ENCODE peak calls at places on chromosome 7, in eight cellular contexts. One of them, this sample, is unnamed.

GRCh38 chr7:952548-953441 is 1.7 kb downstream of the ADAP1 start:
- DNase-seq in GM10248: no peak
- DNase-seq in psoas muscle: no peak
- DNase-seq in AG09319: no peak
- DNase-seq in H1: no peak
- DNase-seq in Peyer's patch: peak; percentile 53
- DNase-seq in Calu3: no peak
- DNase-seq in AG09309: no peak
- DNase-seq in this sample: no peak

GRCh38 chr7:136709876-136710275 is 158.6 kb upstream of the CHRM2 start:
- DNase-seq in GM10248: no peak
- DNase-seq in psoas muscle: no peak
- DNase-seq in AG09319: no peak
- DNase-seq in H1: no peak
- DNase-seq in Peyer's patch: no peak
- DNase-seq in Calu3: no peak
- DNase-seq in AG09309: no peak
- DNase-seq in this sample: no peak

GRCh38 chr7:117302396-117302795 is 20.5 kb downstream of the WNT2 start:
- DNase-seq in GM10248: no peak
- DNase-seq in psoas muscle: no peak
- DNase-seq in AG09319: no peak
- DNase-seq in H1: no peak
- DNase-seq in Peyer's patch: no peak
- DNase-seq in Calu3: no peak
- DNase-seq in AG09309: no peak
- DNase-seq in this sample: no peak

GRCh38 chr7:48289661-48290060 is 118.4 kb downstream of the ABCA13 start:
- DNase-seq in GM10248: no peak
- DNase-seq in psoas muscle: no peak
- DNase-seq in AG09319: no peak
- DNase-seq in H1: no peak
- DNase-seq in Peyer's patch: no peak
- DNase-seq in Calu3: no peak
- DNase-seq in AG09309: no peak
- DNase-seq in this sample: no peak

GRCh38 chr7:69722836-69723235 is 124.6 kb downstream of the AUTS2 start:
- DNase-seq in GM10248: no peak
- DNase-seq in psoas muscle: no peak
- DNase-seq in AG09319: no peak
- DNase-seq in H1: no peak
- DNase-seq in Peyer's patch: no peak
- DNase-seq in Calu3: no peak
- DNase-seq in AG09309: no peak
- DNase-seq in this sample: no peak

GRCh38 chr7:17674956-17675300 is 265.4 kb downstream of the SNX13 start:
- DNase-seq in GM10248: no peak
- DNase-seq in psoas muscle: no peak
- DNase-seq in AG09319: no peak
- DNase-seq in H1: no peak
- DNase-seq in Peyer's patch: no peak
- DNase-seq in Calu3: no peak
- DNase-seq in AG09309: no peak
- DNase-seq in this sample: no peak

GRCh38 chr7:149414745-149415390 is 46.0 kb downstream of the ZNF777 start:
- DNase-seq in GM10248: no peak
- DNase-seq in psoas muscle: peak; percentile 60
- DNase-seq in AG09319: peak; percentile 27
- DNase-seq in H1: peak; percentile 94
- DNase-seq in Peyer's patch: no peak
- DNase-seq in Calu3: no peak
- DNase-seq in AG09309: no peak
- DNase-seq in this sample: no peak

GRCh38 chr7:35714407-35714806 is 19.5 kb upstream of the HERPUD2 start:
- DNase-seq in GM10248: no peak
- DNase-seq in psoas muscle: no peak
- DNase-seq in AG09319: no peak
- DNase-seq in H1: no peak
- DNase-seq in Peyer's patch: no peak
- DNase-seq in Calu3: no peak
- DNase-seq in AG09309: no peak
- DNase-seq in this sample: no peak

GRCh38 chr7:84191842-84192241 is 2.7 kb downstream of the SEMA3A start:
- DNase-seq in GM10248: no peak
- DNase-seq in psoas muscle: no peak
- DNase-seq in AG09319: no peak
- DNase-seq in H1: no peak
- DNase-seq in Peyer's patch: no peak
- DNase-seq in Calu3: no peak
- DNase-seq in AG09309: no peak
- DNase-seq in this sample: no peak

GRCh38 chr7:36157506-36158320 is 4.7 kb downstream of the EEPD1 start:
- DNase-seq in GM10248: no peak
- DNase-seq in psoas muscle: no peak
- DNase-seq in AG09319: no peak
- DNase-seq in H1: no peak
- DNase-seq in Peyer's patch: no peak
- DNase-seq in Calu3: no peak
- DNase-seq in AG09309: no peak
- DNase-seq in this sample: no peak

GRCh38 chr7:39754326-39755120 is 131.2 kb downstream of the RALA start:
- DNase-seq in GM10248: no peak
- DNase-seq in psoas muscle: no peak
- DNase-seq in AG09319: no peak
- DNase-seq in H1: no peak
- DNase-seq in Peyer's patch: no peak
- DNase-seq in Calu3: no peak
- DNase-seq in AG09309: no peak
- DNase-seq in this sample: no peak

GRCh38 chr7:94336009-94336408 is 58.7 kb upstream of the COL1A2 start:
- DNase-seq in GM10248: no peak
- DNase-seq in psoas muscle: no peak
- DNase-seq in AG09319: no peak
- DNase-seq in H1: no peak
- DNase-seq in Peyer's patch: no peak
- DNase-seq in Calu3: no peak
- DNase-seq in AG09309: no peak
- DNase-seq in this sample: no peak

GRCh38 chr7:12770227-12770975 is 83.0 kb downstream of the ARL4A start:
- DNase-seq in GM10248: no peak
- DNase-seq in psoas muscle: no peak
- DNase-seq in AG09319: no peak
- DNase-seq in H1: no peak
- DNase-seq in Peyer's patch: no peak
- DNase-seq in Calu3: no peak
- DNase-seq in AG09309: no peak
- DNase-seq in this sample: no peak

GRCh38 chr7:47779341-47779771 is 168.9 kb downstream of the PKD1L1 start:
- DNase-seq in GM10248: no peak
- DNase-seq in psoas muscle: no peak
- DNase-seq in AG09319: no peak
- DNase-seq in H1: no peak
- DNase-seq in Peyer's patch: no peak
- DNase-seq in Calu3: no peak
- DNase-seq in AG09309: no peak
- DNase-seq in this sample: no peak

GRCh38 chr7:12490105-12490688 is 80.3 kb upstream of the SCIN start:
- DNase-seq in GM10248: no peak
- DNase-seq in psoas muscle: no peak
- DNase-seq in AG09319: no peak
- DNase-seq in H1: no peak
- DNase-seq in Peyer's patch: no peak
- DNase-seq in Calu3: no peak
- DNase-seq in AG09309: no peak
- DNase-seq in this sample: no peak

GRCh38 chr7:128106840-128107239 is 75.6 kb upstream of the LRRC4 start:
- DNase-seq in GM10248: no peak
- DNase-seq in psoas muscle: no peak
- DNase-seq in AG09319: no peak
- DNase-seq in H1: no peak
- DNase-seq in Peyer's patch: no peak
- DNase-seq in Calu3: no peak
- DNase-seq in AG09309: no peak
- DNase-seq in this sample: no peak

GRCh38 chr7:42445691-42446090 is 208.7 kb upstream of the GLI3 start:
- DNase-seq in GM10248: no peak
- DNase-seq in psoas muscle: no peak
- DNase-seq in AG09319: no peak
- DNase-seq in H1: no peak
- DNase-seq in Peyer's patch: no peak
- DNase-seq in Calu3: no peak
- DNase-seq in AG09309: no peak
- DNase-seq in this sample: no peak

GRCh38 chr7:82335927-82336326 is 107.7 kb downstream of the CACNA2D1 start:
- DNase-seq in GM10248: no peak
- DNase-seq in psoas muscle: no peak
- DNase-seq in AG09319: no peak
- DNase-seq in H1: no peak
- DNase-seq in Peyer's patch: no peak
- DNase-seq in Calu3: no peak
- DNase-seq in AG09309: no peak
- DNase-seq in this sample: no peak

GRCh38 chr7:156578978-156579430 is 61.6 kb upstream of the RNF32 start:
- DNase-seq in GM10248: no peak
- DNase-seq in psoas muscle: no peak
- DNase-seq in AG09319: no peak
- DNase-seq in H1: no peak
- DNase-seq in Peyer's patch: no peak
- DNase-seq in Calu3: no peak
- DNase-seq in AG09309: no peak
- DNase-seq in this sample: no peak

GRCh38 chr7:17144313-17144712 is 154.1 kb upstream of the AHR start:
- DNase-seq in GM10248: no peak
- DNase-seq in psoas muscle: no peak
- DNase-seq in AG09319: no peak
- DNase-seq in H1: no peak
- DNase-seq in Peyer's patch: no peak
- DNase-seq in Calu3: no peak
- DNase-seq in AG09309: no peak
- DNase-seq in this sample: no peak

GRCh38 chr7:43754596-43754995 is 3.9 kb upstream of the BLVRA start:
- DNase-seq in GM10248: no peak
- DNase-seq in psoas muscle: no peak
- DNase-seq in AG09319: no peak
- DNase-seq in H1: no peak
- DNase-seq in Peyer's patch: no peak
- DNase-seq in Calu3: no peak
- DNase-seq in AG09309: no peak
- DNase-seq in this sample: no peak

GRCh38 chr7:79227035-79227434 is 226.4 kb downstream of the MAGI2 start:
- DNase-seq in GM10248: no peak
- DNase-seq in psoas muscle: no peak
- DNase-seq in AG09319: no peak
- DNase-seq in H1: no peak
- DNase-seq in Peyer's patch: no peak
- DNase-seq in Calu3: no peak
- DNase-seq in AG09309: peak; percentile 46
- DNase-seq in this sample: no peak

GRCh38 chr7:73428697-73429005 is 4.9 kb upstream of the FZD9 start:
- DNase-seq in GM10248: no peak
- DNase-seq in psoas muscle: no peak
- DNase-seq in AG09319: no peak
- DNase-seq in H1: no peak
- DNase-seq in Peyer's patch: no peak
- DNase-seq in Calu3: no peak
- DNase-seq in AG09309: no peak
- DNase-seq in this sample: no peak

GRCh38 chr7:151799506-151799905 is 77.4 kb downstream of the PRKAG2 start:
- DNase-seq in GM10248: no peak
- DNase-seq in psoas muscle: no peak
- DNase-seq in AG09319: no peak
- DNase-seq in H1: no peak
- DNase-seq in Peyer's patch: peak; percentile 45
- DNase-seq in Calu3: no peak
- DNase-seq in AG09309: no peak
- DNase-seq in this sample: no peak

GRCh38 chr7:158821173-158822021 is 7.9 kb downstream of the ESYT2 start:
- DNase-seq in GM10248: no peak
- DNase-seq in psoas muscle: peak; percentile 15
- DNase-seq in AG09319: no peak
- DNase-seq in H1: no peak
- DNase-seq in Peyer's patch: no peak
- DNase-seq in Calu3: peak; percentile 34
- DNase-seq in AG09309: peak; percentile 37
- DNase-seq in this sample: no peak

GRCh38 chr7:151346180-151346769 is 4.7 kb downstream of the NUB1 start:
- DNase-seq in GM10248: no peak
- DNase-seq in psoas muscle: no peak
- DNase-seq in AG09319: no peak
- DNase-seq in H1: no peak
- DNase-seq in Peyer's patch: no peak
- DNase-seq in Calu3: peak; percentile 4
- DNase-seq in AG09309: no peak
- DNase-seq in this sample: no peak

GRCh38 chr7:10780400-10780747 is 193.3 kb upstream of the PHF14 start:
- DNase-seq in GM10248: no peak
- DNase-seq in psoas muscle: no peak
- DNase-seq in AG09319: no peak
- DNase-seq in H1: no peak
- DNase-seq in Peyer's patch: no peak
- DNase-seq in Calu3: no peak
- DNase-seq in AG09309: no peak
- DNase-seq in this sample: no peak

GRCh38 chr7:143013473-143013872 is 13.5 kb downstream of the OR9A2 start:
- DNase-seq in GM10248: no peak
- DNase-seq in psoas muscle: no peak
- DNase-seq in AG09319: no peak
- DNase-seq in H1: no peak
- DNase-seq in Peyer's patch: no peak
- DNase-seq in Calu3: no peak
- DNase-seq in AG09309: no peak
- DNase-seq in this sample: no peak
- TF ChIP-seq CTCF in GM10248: no peak
- TF ChIP-seq CTCF in psoas muscle: no peak
- TF ChIP-seq CTCF in AG09319: no peak
- TF ChIP-seq CTCF in H1: no peak
- TF ChIP-seq CTCF in Peyer's patch: no peak
- TF ChIP-seq CTCF in Calu3: no peak
- TF ChIP-seq CTCF in AG09309: no peak
- TF ChIP-seq CTCF in this sample: no peak

GRCh38 chr7:103958284-103958818 is 31.1 kb downstream of the RELN start:
- DNase-seq in GM10248: no peak
- DNase-seq in psoas muscle: no peak
- DNase-seq in AG09319: no peak
- DNase-seq in H1: no peak
- DNase-seq in Peyer's patch: no peak
- DNase-seq in Calu3: no peak
- DNase-seq in AG09309: no peak
- DNase-seq in this sample: no peak
- TF ChIP-seq CTCF in GM10248: no peak
- TF ChIP-seq CTCF in psoas muscle: no peak
- TF ChIP-seq CTCF in AG09319: no peak
- TF ChIP-seq CTCF in H1: no peak
- TF ChIP-seq CTCF in Peyer's patch: no peak
- TF ChIP-seq CTCF in Calu3: no peak
- TF ChIP-seq CTCF in AG09309: no peak
- TF ChIP-seq CTCF in this sample: no peak

GRCh38 chr7:154584352-154585252 is 418.3 kb downstream of the PAXIP1 start:
- DNase-seq in GM10248: no peak
- DNase-seq in psoas muscle: no peak
- DNase-seq in AG09319: no peak
- DNase-seq in H1: no peak
- DNase-seq in Peyer's patch: no peak
- DNase-seq in Calu3: no peak
- DNase-seq in AG09309: no peak
- DNase-seq in this sample: no peak
- TF ChIP-seq CTCF in GM10248: no peak
- TF ChIP-seq CTCF in psoas muscle: peak; percentile 18
- TF ChIP-seq CTCF in AG09319: no peak
- TF ChIP-seq CTCF in H1: peak; percentile 44
- TF ChIP-seq CTCF in Peyer's patch: no peak
- TF ChIP-seq CTCF in Calu3: no peak
- TF ChIP-seq CTCF in AG09309: no peak
- TF ChIP-seq CTCF in this sample: peak; percentile 63

GRCh38 chr7:23654508-23654907 is 25.5 kb upstream of the FAM221A start:
- DNase-seq in GM10248: no peak
- DNase-seq in psoas muscle: no peak
- DNase-seq in AG09319: no peak
- DNase-seq in H1: no peak
- DNase-seq in Peyer's patch: no peak
- DNase-seq in Calu3: peak; percentile 40
- DNase-seq in AG09309: no peak
- DNase-seq in this sample: no peak
- TF ChIP-seq CTCF in GM10248: no peak
- TF ChIP-seq CTCF in psoas muscle: peak; percentile 22
- TF ChIP-seq CTCF in AG09319: peak; percentile 10
- TF ChIP-seq CTCF in H1: peak; percentile 73
- TF ChIP-seq CTCF in Peyer's patch: peak; percentile 51
- TF ChIP-seq CTCF in Calu3: peak; percentile 30
- TF ChIP-seq CTCF in AG09309: peak; percentile 42
- TF ChIP-seq CTCF in this sample: peak; percentile 63

This sample was measured in D721Med.